ENCODE peak calls at places on chromosomes 6 and 20, in nine cellular contexts. G is heart right ventricle; C is lung; W is left lung; J is IMR-90; E is stomach; A is psoas muscle; O is mucosa of descending colon; B is CD8-positive, alpha-beta T cell. U is an unnamed sample. For H3K4me1, the result is how much of the 10 kb centered on the place peaks cover.

GRCh38 chr6:74170118-74170517 is 474.1 kb downstream of the CD109 start:
- DNase-seq in J (peak), A (no peak), G (no peak), E (no peak), C (no peak), W (no peak), B (no peak), O (no peak), U (no peak)

GRCh38 chr6:25404693-25405169 is 125.6 kb downstream of the CARMIL1 start:
- DNase-seq in O (peak), A (no peak), C (no peak), W (no peak), J (no peak), G (no peak), B (peak), E (peak), U (no peak)

GRCh38 chr6:44129841-44130322 is 2.5 kb downstream of the TMEM63B start:
- DNase-seq in A (no peak), O (no peak), E (no peak), G (no peak), C (peak), J (no peak), W (peak), B (no peak), U (no peak)

GRCh38 chr6:10837009-10837691 is 1.2 kb downstream of the MAK start:
- DNase-seq in C (peak), E (peak), W (peak), A (no peak), J (no peak), G (peak), O (peak), B (no peak), U (no peak)

GRCh38 chr20:48783533-48784272 is 44.1 kb downstream of the PREX1 start:
- DNase-seq in C (no peak), A (no peak), O (no peak), G (no peak), E (no peak), J (peak), W (no peak), B (no peak), U (no peak)

GRCh38 chr6:116616757-116617093 is 446 bp downstream of the RSPH4A start:
- DNase-seq in G (no peak), A (peak), B (no peak), E (no peak), O (peak), J (no peak), W (no peak), C (no peak), U (peak)

GRCh38 chr6:68628156-68628555 is 6.9 kb upstream of the ADGRB3 start:
- DNase-seq in W (no peak), C (no peak), G (no peak), J (no peak), O (no peak), A (no peak), B (no peak), E (no peak), U (no peak)

GRCh38 chr6:7758456-7758855 is 32.6 kb downstream of the BMP6 start:
- DNase-seq in G (no peak), J (peak), B (no peak), E (no peak), A (peak), W (peak), C (no peak), O (peak), U (no peak)

GRCh38 chr6:9523462-9523861 is 891.4 kb downstream of the TFAP2A start:
- DNase-seq in J (peak), W (no peak), E (no peak), C (no peak), G (no peak), B (no peak), A (no peak), O (no peak), U (no peak)

GRCh38 chr6:31622678-31623077 is 2.2 kb downstream of the PRRC2A start:
- DNase-seq in O (peak), W (peak), G (no peak), C (peak), E (peak), A (no peak), J (no peak), B (no peak), U (no peak)

GRCh38 chr6:160992323-160993314 is 1.1 kb downstream of the MAP3K4 start:
- DNase-seq in J (peak), C (no peak), B (peak), O (peak), G (peak), W (peak), E (peak), A (no peak), U (peak)

GRCh38 chr6:3183071-3183470 is 25.7 kb upstream of the TUBB2A start:
- DNase-seq in B (no peak), G (no peak), E (no peak), C (no peak), O (no peak), A (no peak), J (no peak), W (no peak), U (no peak)

GRCh38 chr20:14336667-14337066 is 745 bp downstream of the FLRT3 start:
- DNase-seq in E (no peak), G (no peak), C (no peak), J (peak), B (no peak), O (peak), W (no peak), A (no peak), U (no peak)

GRCh38 chr20:58621906-58622548 is 29.1 kb upstream of the STX16 start:
- DNase-seq in G (no peak), B (no peak), W (no peak), E (no peak), C (no peak), A (no peak), O (no peak), J (no peak), U (no peak)

GRCh38 chr6:169112483-169113320 is 140.9 kb downstream of the THBS2 start:
- DNase-seq in C (no peak), A (no peak), O (no peak), G (no peak), B (no peak), W (no peak), J (no peak), E (no peak), U (no peak)

GRCh38 chr6:111253999-111254778 is 166.9 kb downstream of the SLC16A10 start:
- DNase-seq in G (no peak), B (no peak), O (no peak), J (no peak), E (no peak), A (no peak), C (no peak), W (no peak), U (no peak)

GRCh38 chr20:60700728-60701127 is 551.3 kb upstream of the CDH4 start:
- DNase-seq in E (no peak), W (no peak), C (no peak), B (no peak), G (no peak), A (no peak), O (no peak), J (no peak), U (no peak)

GRCh38 chr20:8148501-8148900 is 16.4 kb downstream of the PLCB1 start:
- DNase-seq in B (no peak), E (no peak), G (no peak), J (peak), A (no peak), W (no peak), C (no peak), O (no peak), U (no peak)

GRCh38 chr6:33241968-33242367 is 29.7 kb downstream of the VPS52 start:
- DNase-seq in B (no peak), C (no peak), W (no peak), G (no peak), E (no peak), O (no peak), A (no peak), J (no peak), U (no peak)

GRCh38 chr20:48405909-48406308 is 421.9 kb downstream of the PREX1 start:
- DNase-seq in G (peak), O (no peak), J (no peak), A (no peak), E (no peak), B (no peak), C (no peak), W (no peak), U (no peak)

GRCh38 chr20:4341804-4342560 is 326.6 kb upstream of the RNF24 start:
- DNase-seq in O (no peak), E (no peak), A (no peak), C (no peak), B (no peak), W (no peak), G (no peak), J (peak), U (no peak)

GRCh38 chr6:45032426-45032825 is 295.7 kb upstream of the RUNX2 start:
- DNase-seq in J (no peak), A (no peak), W (no peak), G (no peak), B (no peak), E (no peak), O (no peak), C (no peak), U (no peak)

GRCh38 chr6:75563032-75563431 is 38.6 kb upstream of the SENP6 start:
- DNase-seq in W (no peak), O (peak), C (no peak), E (no peak), A (no peak), J (peak), B (no peak), G (no peak), U (peak)

GRCh38 chr6:169252805-169253189 is 849 bp downstream of the THBS2 start:
- DNase-seq in G (no peak), E (no peak), O (no peak), B (no peak), W (no peak), A (no peak), J (no peak), C (no peak), U (peak)

GRCh38 chr6:122751291-122751690 is 28.2 kb upstream of the FABP7 start:
- DNase-seq in E (no peak), A (no peak), J (no peak), B (no peak), C (no peak), W (no peak), O (no peak), G (no peak), U (no peak)

GRCh38 chr6:151702851-151703629 is 104.4 kb upstream of the ESR1 start:
- DNase-seq in J (no peak), A (no peak), C (no peak), B (no peak), G (no peak), W (no peak), E (no peak), O (no peak), U (no peak)

GRCh38 chr20:57022306-57022705 is 244.1 kb downstream of the BMP7 start:
- DNase-seq in G (no peak), C (no peak), W (no peak), A (no peak), B (no peak), O (no peak), E (no peak), J (no peak), U (no peak)

GRCh38 chr20:41058007-41058673 is 29.5 kb downstream of the TOP1 start:
- DNase-seq in W (peak), O (no peak), C (peak), A (no peak), E (no peak), G (no peak), B (no peak), J (peak), U (no peak)

GRCh38 chr6:7042056-7042653 is 65.6 kb upstream of the RREB1 start:
- DNase-seq in W (peak), C (no peak), G (no peak), O (peak), A (no peak), J (no peak), E (peak), B (no peak), U (no peak)

GRCh38 chr20:2237059-2237458 is 58.7 kb upstream of the TGM3 start:
- DNase-seq in B (no peak), C (no peak), W (peak), E (peak), O (peak), A (peak), G (peak), J (peak), U (peak)

GRCh38 chr6:133368664-133369063 is 127.5 kb downstream of the EYA4 start:
- DNase-seq in A (peak), G (no peak), E (no peak), B (no peak), W (no peak), C (no peak), J (peak), O (no peak), U (no peak)

GRCh38 chr6:37930288-37931075 is 111.0 kb downstream of the ZFAND3 start:
- DNase-seq in A (no peak), J (no peak), E (no peak), G (no peak), B (no peak), O (no peak), C (no peak), W (no peak), U (no peak)

GRCh38 chr6:157497579-157497978 is 116.6 kb downstream of the ZDHHC14 start:
- DNase-seq in W (no peak), E (no peak), O (no peak), C (no peak), B (no peak), A (no peak), G (no peak), J (no peak), U (no peak)

GRCh38 chr6:138862491-138862890 is 66.6 kb downstream of the ECT2L start:
- DNase-seq in W (no peak), G (no peak), E (no peak), C (no peak), J (no peak), B (no peak), A (no peak), O (no peak), U (no peak)

GRCh38 chr6:43247115-43247999 is 4.1 kb downstream of the TTBK1 start:
- DNase-seq in J (peak), W (peak), B (peak), O (peak), E (peak), A (peak), C (peak), G (peak), U (peak)

GRCh38 chr6:37258716-37259115 is 772 bp upstream of the TMEM217 start:
- DNase-seq in C (no peak), G (no peak), B (no peak), J (no peak), W (no peak), O (no peak), E (no peak), A (no peak), U (no peak)

GRCh38 chr20:43755390-43755789 is 28.6 kb upstream of the GTSF1L start:
- DNase-seq in O (no peak), B (no peak), W (no peak), G (no peak), J (peak), A (no peak), E (no peak), C (no peak), U (no peak)

GRCh38 chr6:111585241-111585968 is 20.3 kb downstream of the TRAF3IP2 start:
- DNase-seq in G (no peak), A (no peak), E (no peak), W (no peak), B (no peak), O (no peak), C (no peak), J (peak), U (no peak)

GRCh38 chr20:21102691-21103311 is 3.4 kb downstream of the LINC00237 start:
- DNase-seq in G (no peak), O (peak), W (peak), B (no peak), C (peak), J (peak), A (peak), E (peak), U (peak)

GRCh38 chr6:143680157-143680556 is 2.4 kb downstream of the PHACTR2 start:
- DNase-seq in O (no peak), C (no peak), J (no peak), A (no peak), E (no peak), W (no peak), G (no peak), B (no peak), U (no peak)
- H3K4me3 ChIP-seq in O (no peak), C (no peak), J (peak), A (peak), E (peak), W (peak), G (peak), B (no peak), U (no peak)

GRCh38 chr6:30611856-30612194 is 5.2 kb downstream of the PPP1R10 start:
- DNase-seq in B (no peak), W (no peak), C (no peak), A (no peak), E (no peak), O (no peak), G (no peak), J (no peak), U (no peak)
- H3K4me1 ChIP-seq in B (half or more), W (under half), C (under half), A (under half), E (half or more), O (under half), G (half or more), J (under half), U (under half)

DNA sequence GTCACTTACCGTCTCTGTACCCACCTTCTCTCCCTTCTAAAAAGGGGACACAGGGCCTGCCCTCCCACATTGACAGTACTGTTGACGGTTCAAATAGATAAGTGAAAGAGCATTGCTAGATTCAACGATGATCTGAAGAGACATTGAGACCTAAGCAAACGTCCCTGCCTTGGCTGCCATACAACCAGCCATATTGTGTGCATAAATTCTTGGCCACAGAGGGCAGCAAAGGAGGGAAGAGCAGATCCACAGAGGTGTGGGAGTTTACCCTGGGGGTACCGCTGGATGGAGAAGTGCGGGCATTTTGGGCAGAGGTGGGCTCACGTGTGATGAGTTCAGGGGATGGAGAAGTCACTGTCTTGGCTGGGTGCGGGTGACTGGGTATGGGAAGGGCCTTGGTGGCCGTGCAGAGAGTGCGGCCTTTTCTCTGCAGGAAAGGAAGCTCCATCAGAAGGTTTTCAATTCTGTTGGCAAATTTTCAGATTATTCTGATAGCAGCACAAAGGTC is 85.6 kb downstream of the POPDC3 start:
- DNase-seq in A (no peak), G (no peak), J (no peak), B (no peak), O (no peak), W (no peak), C (no peak), E (no peak), U (no peak)
- TF ChIP-seq CTCF in A (no peak), G (no peak), J (no peak), B (no peak), O (no peak), W (no peak), C (no peak), E (no peak), U (no peak)

DNA sequence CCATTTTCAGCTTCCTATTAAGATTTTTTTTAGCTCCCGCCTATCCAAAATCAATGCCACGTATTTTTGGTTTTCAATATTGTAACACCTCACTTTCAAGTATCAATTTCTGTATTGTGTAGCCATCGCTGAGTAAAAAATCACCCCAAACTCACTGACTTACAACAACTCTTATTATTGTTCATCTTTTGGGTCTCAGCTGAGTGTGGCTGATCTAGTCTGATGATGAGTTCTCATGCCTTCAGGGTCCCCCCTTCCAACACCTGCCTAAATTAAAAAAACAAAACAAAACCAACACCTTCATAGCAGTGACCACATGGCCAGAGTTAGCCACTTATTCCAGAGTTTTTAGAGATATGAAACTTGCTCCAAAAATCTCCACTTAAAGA is 9.5 kb upstream of the BTN1A1 start:
- DNase-seq in E (no peak), B (no peak), G (no peak), W (no peak), J (no peak), O (no peak), C (no peak), A (no peak), U (no peak)
- H3K4me3 ChIP-seq in E (no peak), B (no peak), G (no peak), W (no peak), J (no peak), O (no peak), C (no peak), A (no peak), U (no peak)

GRCh38 chr20:34798871-34799270 is 26.6 kb downstream of the NCOA6 start:
- DNase-seq in W (no peak), J (no peak), E (no peak), B (no peak), G (no peak), O (no peak), C (no peak), A (no peak), U (no peak)
- H3K4me1 ChIP-seq in W (under half), J (under half), E (under half), B (under half), G (under half), O (under half), C (under half), A (under half), U (under half)

GRCh38 chr20:46647469-46647868 is 3.8 kb downstream of the SLC13A3 start:
- DNase-seq in W (no peak), B (no peak), C (no peak), J (no peak), O (no peak), E (no peak), A (no peak), G (no peak), U (no peak)
- TF ChIP-seq CTCF in W (no peak), B (no peak), C (no peak), J (no peak), O (no peak), E (no peak), A (no peak), G (no peak), U (no peak)

GRCh38 chr6:47245745-47246371 is 63.8 kb downstream of the TNFRSF21 start:
- DNase-seq in O (no peak), C (no peak), W (peak), E (no peak), G (no peak), A (no peak), J (no peak), B (no peak), U (no peak)

GRCh38 chr6:47240277-47240890 is 69.3 kb downstream of the TNFRSF21 start:
- DNase-seq in E (no peak), B (no peak), C (no peak), J (no peak), A (no peak), W (no peak), G (no peak), O (no peak), U (no peak)

GRCh38 chr6:47241742-47242482 is 67.8 kb downstream of the TNFRSF21 start:
- DNase-seq in B (no peak), A (no peak), O (no peak), W (no peak), E (no peak), G (no peak), C (no peak), J (no peak), U (no peak)

GRCh38 chr6:47246556-47246955 is 63.1 kb downstream of the TNFRSF21 start:
- DNase-seq in G (no peak), J (no peak), W (no peak), O (no peak), E (no peak), B (no peak), C (no peak), A (no peak), U (no peak)

DNA sequence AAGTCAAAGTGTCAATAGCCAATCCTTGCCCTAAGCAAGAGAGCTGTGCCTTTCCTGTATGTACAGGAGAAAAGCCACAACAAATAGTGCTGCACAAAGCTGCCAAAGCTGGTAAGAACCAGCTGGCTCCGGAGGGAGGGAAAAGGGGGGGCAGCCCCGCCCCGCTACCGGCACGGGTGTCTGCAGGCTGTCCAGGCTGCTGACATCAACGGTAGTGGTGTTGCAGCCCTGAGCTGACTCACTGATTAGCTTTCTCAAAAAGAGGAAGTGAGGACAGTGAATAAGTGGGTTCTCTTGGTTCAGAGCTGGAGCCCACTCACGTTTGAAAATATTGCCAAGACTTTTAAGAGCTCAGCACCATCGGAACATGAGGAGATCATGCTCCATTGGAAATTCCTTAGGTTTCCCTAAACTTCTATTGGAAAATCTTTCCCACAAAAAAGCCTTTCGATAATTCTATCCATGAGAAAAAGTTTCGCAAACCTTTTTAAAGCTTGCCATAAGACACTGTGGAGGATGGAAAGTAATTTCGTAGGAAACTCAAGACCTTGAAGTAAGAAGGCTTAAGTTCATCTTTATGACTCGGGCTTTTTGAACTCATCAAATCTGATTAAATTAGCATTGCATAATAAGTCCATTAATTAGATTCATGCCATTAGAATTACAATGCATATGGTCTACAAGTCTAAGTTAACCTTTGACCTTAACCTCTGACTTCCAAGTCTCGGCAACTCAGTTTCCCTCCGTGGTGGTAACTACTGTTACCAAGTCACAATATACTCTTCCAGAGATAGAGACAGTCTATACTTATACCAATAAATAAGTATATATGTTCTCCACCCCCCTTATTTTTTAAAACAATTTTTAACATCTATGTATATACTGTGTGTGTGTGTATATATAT is 67.0 kb downstream of the TNFRSF21 start:
- DNase-seq in B (peak), O (peak), A (peak), W (peak), G (peak), C (peak), J (peak), E (peak), U (peak)
- H3K4me3 ChIP-seq in B (no peak), O (no peak), A (no peak), W (no peak), G (no peak), C (no peak), J (no peak), E (no peak), U (no peak)